ENCODE peak calls at places on chromosomes 2 and 18, in four cellular contexts. K, S, D and W are unnamed samples.
A peak's percentile ranks its signal among the peaks of the same experiment; 100 is the strongest.

GRCh38 chr18:13003466-13003896 is 12.3 kb downstream of the CEP192 start:
- DNase-seq in K (no peak), S (no peak), D (peak; percentile 29), W (no peak)

GRCh38 chr2:129192117-129192516 is 787.3 kb upstream of the RAB6C start:
- DNase-seq in K (no peak), S (no peak), D (no peak), W (no peak)

GRCh38 chr2:138720035-138720589 is 60.1 kb downstream of the NXPH2 start:
- DNase-seq in K (no peak), S (no peak), D (no peak), W (no peak)

GRCh38 chr2:25632396-25632795 is 41.0 kb downstream of the DTNB start:
- DNase-seq in K (no peak), S (no peak), D (no peak), W (no peak)

GRCh38 chr2:232276739-232277313 is 101.7 kb upstream of the ALPP start:
- DNase-seq in K (no peak), S (no peak), D (no peak), W (no peak)

GRCh38 chr2:136001147-136001546 is 15.7 kb upstream of the DARS1 start:
- DNase-seq in K (no peak), S (no peak), D (no peak), W (no peak)

GRCh38 chr2:215405722-215406581 is 29.9 kb downstream of the FN1 start:
- DNase-seq in K (no peak), S (no peak), D (no peak), W (no peak)

GRCh38 chr2:215748446-215748845 is 264.9 kb downstream of the MREG start:
- DNase-seq in K (no peak), S (no peak), D (no peak), W (peak; percentile 71)

GRCh38 chr2:101399001-101399794 is 11.9 kb upstream of the CREG2 start:
- DNase-seq in K (no peak), S (no peak), D (no peak), W (no peak)